ENCODE peak calls at places on chromosomes 6 and 20, in four cellular contexts. O is astrocyte of the spinal cord; T is CD4-positive, CD25-positive, alpha-beta regulatory T cell; P is heart left ventricle. Y is an unnamed sample.

GRCh38 chr6:126886106-126886505 is 232.4 kb upstream of the RSPO3 start:
- DNase-seq in P (no peak), O (peak; percentile 13), T (no peak), Y (no peak)

GRCh38 chr6:111258615-111259088 is 171.3 kb downstream of the SLC16A10 start:
- DNase-seq in O (no peak), T (no peak), P (no peak), Y (no peak)

GRCh38 chr6:127397729-127398609 is 54.6 kb upstream of the ECHDC1 start:
- DNase-seq in T (no peak), O (no peak), P (no peak), Y (peak; percentile 34)

GRCh38 chr20:20743511-20744169 is 31.2 kb upstream of the RALGAPA2 start:
- DNase-seq in O (peak; percentile 14), T (no peak), P (peak; percentile 80), Y (peak; percentile 8)

GRCh38 chr6:41937881-41938574 is 3.6 kb downstream of the CCND3 start:
- DNase-seq in P (peak; percentile 72), T (no peak), O (no peak), Y (no peak)

GRCh38 chr6:76831299-76831698 is 632.0 kb downstream of the HTR1B start:
- DNase-seq in P (no peak), O (no peak), T (no peak), Y (peak; percentile 71)

GRCh38 chr6:145261758-145262157 is 473.6 kb downstream of the EPM2A start:
- DNase-seq in P (no peak), O (no peak), T (no peak), Y (no peak)

GRCh38 chr6:7590918-7591302 is 912 bp downstream of the SNRNP48 start:
- DNase-seq in T (no peak), O (no peak), P (no peak), Y (no peak)

GRCh38 chr6:30074331-30075093 is 1.1 kb downstream of the RNF39 start:
- DNase-seq in T (no peak), O (no peak), P (no peak), Y (no peak)

GRCh38 chr6:87139236-87139635 is 16.1 kb upstream of the ZNF292 start:
- DNase-seq in O (peak; percentile 55), T (peak; percentile 41), P (no peak), Y (peak; percentile 55)

GRCh38 chr6:35415065-35415880 is 36.9 kb upstream of the FANCE start:
- DNase-seq in T (no peak), O (peak; percentile 94), P (no peak), Y (peak; percentile 71)

GRCh38 chr6:143160008-143160407 is 99.3 kb downstream of the AIG1 start:
- DNase-seq in P (no peak), O (no peak), T (no peak), Y (no peak)

GRCh38 chr6:19860235-19860877 is 23.2 kb downstream of the ID4 start:
- DNase-seq in T (no peak), O (no peak), P (no peak), Y (peak; percentile 53)

GRCh38 chr20:6295477-6296256 is 172.8 kb upstream of the FERMT1 start:
- DNase-seq in P (no peak), O (no peak), T (no peak), Y (peak; percentile 5)

GRCh38 chr20:22681591-22682248 is 97.3 kb upstream of the FOXA2 start:
- DNase-seq in O (no peak), P (no peak), T (no peak), Y (no peak)

GRCh38 chr20:53950031-53950430 is 120.4 kb downstream of the BCAS1 start:
- DNase-seq in O (no peak), T (no peak), P (no peak), Y (no peak)
- H3K4me3 ChIP-seq in O (no peak overlapping the region), T (peak overlapping the region; percentile 74), P (no peak overlapping the region), Y (no peak overlapping the region)

GRCh38 chr6:100229512-100229911 is 235.2 kb downstream of the SIM1 start:
- DNase-seq in T (no peak), O (no peak), P (no peak), Y (no peak)
- H3K4me3 ChIP-seq in T (no peak overlapping the region), O (no peak overlapping the region), P (peak overlapping the region; percentile 51), Y (no peak overlapping the region)

DNA sequence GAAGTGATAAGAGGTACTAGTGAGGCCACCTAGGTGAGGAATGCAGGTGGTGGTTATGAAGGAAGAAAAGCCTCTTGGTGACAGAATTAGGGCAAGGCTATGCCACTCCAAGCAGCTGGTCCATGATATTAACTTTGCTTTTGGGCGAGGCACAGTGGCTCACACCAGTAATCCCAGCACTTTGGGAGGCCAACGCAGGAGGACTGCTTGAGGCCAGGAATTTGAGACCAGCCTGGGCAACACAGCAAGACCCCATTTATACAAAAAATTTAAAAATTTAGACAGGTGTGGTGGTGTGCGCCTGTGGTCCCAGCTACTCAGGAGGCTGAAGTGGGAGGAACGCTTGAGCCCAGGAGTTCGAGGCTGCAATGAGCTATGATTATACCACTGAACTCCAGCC is 56.1 kb downstream of the SERAC1 start:
- DNase-seq in P (no peak), O (no peak), T (no peak), Y (no peak)
- H3K4me3 ChIP-seq in P (no peak overlapping the region), O (no peak overlapping the region), T (no peak overlapping the region), Y (no peak overlapping the region)

GRCh38 chr6:27616313-27617045 is 143.6 kb upstream of the ZNF184 start:
- DNase-seq in O (no peak), P (no peak), T (no peak), Y (no peak)
- H3K4me3 ChIP-seq in O (peak overlapping the region; percentile 61), P (peak overlapping the region; percentile 34), T (no peak overlapping the region), Y (no peak overlapping the region)

Y was measured in bronchial epithelial cell.